ENCODE peak calls at places on chromosomes 13 and 19, in seven cellular contexts. U, M, V, R, D, S and X are unnamed samples.

GRCh38 chr13:73417012-73417615 is 358.3 kb downstream of the KLF5 start:
- DNase-seq in S (no peak), M (no peak), V (no peak), U (no peak), R (peak), D (no peak), X (no peak)

GRCh38 chr19:33376423-33376822 is 2.9 kb downstream of the CEBPG start:
- DNase-seq in M (no peak), S (peak), D (peak), U (no peak), R (no peak), V (peak), X (peak)

GRCh38 chr13:94548382-94549240 is 47.3 kb downstream of the TGDS start:
- DNase-seq in V (peak), R (peak), U (no peak), M (peak), S (peak), D (no peak), X (peak)

GRCh38 chr13:84400711-84401110 is 518.4 kb upstream of the SLITRK1 start:
- DNase-seq in V (peak), U (peak), M (no peak), R (no peak), S (no peak), D (peak), X (no peak)

GRCh38 chr13:40228981-40229380 is 437.5 kb downstream of the FOXO1 start:
- DNase-seq in V (no peak), U (no peak), R (no peak), S (no peak), D (no peak), M (no peak), X (no peak)

GRCh38 chr13:106911602-106912001 is 343.7 kb upstream of the ARGLU1 start:
- DNase-seq in R (no peak), U (no peak), D (no peak), S (no peak), M (no peak), V (no peak), X (no peak)

GRCh38 chr13:46866150-46866549 is 30.7 kb downstream of the HTR2A start:
- DNase-seq in R (peak), U (peak), V (peak), S (no peak), D (peak), M (peak), X (no peak)

GRCh38 chr19:10113592-10113963 is 2.1 kb downstream of the P2RY11 start:
- DNase-seq in V (no peak), D (no peak), M (no peak), U (no peak), S (no peak), R (no peak), X (no peak)

GRCh38 chr13:61255035-61255796 is 160.4 kb downstream of the PCDH20 start:
- DNase-seq in R (no peak), V (no peak), S (no peak), M (peak), U (no peak), D (no peak), X (no peak)

GRCh38 chr13:41848435-41849255 is 112.3 kb downstream of the VWA8 start:
- DNase-seq in R (no peak), D (no peak), V (no peak), M (peak), U (no peak), S (no peak), X (no peak)

GRCh38 chr13:51156666-51157065 is 45.6 kb upstream of the C13orf42 start:
- DNase-seq in S (no peak), D (no peak), R (no peak), M (no peak), V (no peak), U (no peak), X (no peak)

DNA sequence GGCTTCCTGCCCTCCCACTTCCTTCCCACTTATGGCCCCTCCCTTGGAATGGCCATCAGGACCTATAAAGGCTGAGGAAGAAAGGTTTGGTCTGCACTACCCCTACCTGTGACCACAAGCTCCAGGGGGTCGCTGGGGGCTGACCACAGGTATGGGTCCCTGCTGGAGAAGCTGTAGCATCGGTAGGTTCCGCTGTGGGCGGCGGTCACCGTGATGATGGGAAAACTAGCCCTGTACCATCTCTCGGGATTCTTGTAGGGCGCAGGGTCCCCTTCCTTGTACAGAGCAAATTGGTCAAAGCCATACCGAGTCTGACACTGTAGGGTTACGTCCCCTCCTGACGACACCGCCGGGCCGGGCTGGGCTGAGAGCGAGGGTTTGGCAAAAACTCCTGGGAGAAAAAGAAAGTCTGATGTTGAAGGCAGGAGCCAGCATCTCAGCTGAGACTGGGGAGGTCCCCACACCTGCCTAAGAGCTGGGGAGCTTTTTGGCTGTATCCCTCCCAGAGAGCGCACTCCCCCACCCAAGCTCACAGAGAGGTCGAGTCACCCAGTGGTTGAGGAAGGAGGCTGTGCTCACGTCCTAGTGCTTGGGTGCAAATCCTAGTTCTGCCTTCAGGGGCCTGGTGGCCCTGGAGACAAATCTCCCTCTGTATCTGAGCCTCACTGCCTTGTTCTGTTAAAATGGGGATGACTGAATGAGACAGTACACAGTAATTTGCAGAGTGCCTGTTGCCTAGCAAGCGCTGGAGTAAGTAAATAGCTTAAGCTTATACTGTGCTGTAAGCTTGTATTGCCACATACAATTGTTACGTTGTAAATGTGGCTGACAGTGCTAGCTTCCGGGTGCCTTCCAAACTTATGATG is 10.4 kb downstream of the GP6 start:
- DNase-seq in U (no peak), D (no peak), V (no peak), R (no peak), S (no peak), M (no peak), X (no peak)
- TF ChIP-seq CTCF in U (no peak), D (no peak), V (no peak), R (no peak), S (no peak), M (no peak), X (no peak)

GRCh38 chr13:77055158-77055557 is 28.2 kb upstream of the FBXL3 start:
- DNase-seq in R (no peak), U (no peak), D (no peak), S (no peak), V (no peak), M (no peak), X (no peak)

GRCh38 chr13:77056886-77057285 is 29.9 kb upstream of the FBXL3 start:
- DNase-seq in D (no peak), U (no peak), R (no peak), S (no peak), V (no peak), M (no peak), X (no peak)

GRCh38 chr13:77061362-77061761 is 34.4 kb upstream of the FBXL3 start:
- DNase-seq in R (no peak), U (no peak), D (no peak), S (no peak), M (no peak), V (no peak), X (no peak)

GRCh38 chr13:77053192-77053591 is 26.2 kb upstream of the FBXL3 start:
- DNase-seq in V (no peak), S (no peak), M (no peak), D (no peak), R (no peak), U (no peak), X (no peak)

GRCh38 chr13:77056382-77056781 is 29.4 kb upstream of the FBXL3 start:
- DNase-seq in U (peak), R (no peak), D (no peak), M (no peak), S (no peak), V (no peak), X (no peak)
- TF ChIP-seq CTCF in U (no peak), R (no peak), D (no peak), M (no peak), S (no peak), V (no peak), X (no peak)

GRCh38 chr19:44582581-44583265 is 30.6 kb upstream of the IGSF23 start:
- DNase-seq in R (no peak), V (no peak), S (no peak), M (peak), U (no peak), D (no peak), X (no peak)
- TF ChIP-seq CTCF in R (no peak), V (no peak), S (no peak), M (peak), U (peak), D (peak), X (no peak)

GRCh38 chr19:58042709-58043340 is 9.0 kb downstream of the ZSCAN1 start:
- DNase-seq in M (no peak), S (no peak), R (no peak), D (no peak), U (no peak), V (no peak), X (no peak)
- TF ChIP-seq CTCF in M (no peak), S (no peak), R (no peak), D (no peak), U (no peak), V (no peak), X (no peak)

GRCh38 chr13:24610956-24611355 is 69.3 kb upstream of the ATP12A start:
- DNase-seq in V (no peak), U (no peak), S (no peak), R (peak), D (no peak), M (no peak), X (no peak)
- TF ChIP-seq CTCF in V (no peak), U (no peak), S (no peak), R (no peak), D (no peak), M (no peak), X (no peak)

GRCh38 chr13:38415233-38415632 is 65.6 kb downstream of the UFM1 start:
- DNase-seq in R (peak), D (no peak), V (no peak), S (no peak), M (peak), U (no peak), X (no peak)

GRCh38 chr13:38418286-38418685 is 68.6 kb downstream of the UFM1 start:
- DNase-seq in R (no peak), V (no peak), D (no peak), U (no peak), S (no peak), M (no peak), X (no peak)

GRCh38 chr13:38417241-38417640 is 67.6 kb downstream of the UFM1 start:
- DNase-seq in U (no peak), M (no peak), S (no peak), D (no peak), R (no peak), V (peak), X (no peak)

GRCh38 chr13:38419312-38419873 is 69.7 kb downstream of the UFM1 start:
- DNase-seq in D (no peak), M (no peak), S (no peak), U (no peak), V (no peak), R (no peak), X (no peak)

DNA sequence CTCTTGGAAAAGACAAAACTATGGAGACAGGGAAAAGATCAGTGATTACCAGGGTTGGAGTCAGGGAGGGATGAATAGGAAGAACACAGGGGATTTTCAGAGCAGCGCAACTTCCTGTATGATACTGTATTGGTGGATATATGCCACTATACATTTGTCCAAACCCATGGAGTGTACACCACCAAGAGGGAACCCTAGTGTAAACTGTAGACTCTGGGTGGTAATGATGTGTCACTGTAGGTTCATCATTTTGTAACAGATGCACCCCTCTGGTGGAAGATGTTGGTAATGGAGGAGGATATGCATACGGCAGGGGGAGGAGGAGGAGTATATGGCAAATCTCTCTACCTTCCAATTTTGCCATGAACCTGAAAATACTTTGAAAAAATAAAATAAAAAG is 68.1 kb downstream of the UFM1 start:
- DNase-seq in M (no peak), D (peak), S (no peak), U (no peak), R (no peak), V (peak), X (no peak)
- TF ChIP-seq CTCF in M (peak), D (peak), S (no peak), U (peak), R (peak), V (no peak), X (no peak)